ENCODE peak calls at places on chromosomes 4 and X, in seven cellular contexts. C is IMR-90, U is thoracic aorta, D is aorta, N is GM23248, O is ascending aorta, H is hepatocyte. S is an unnamed sample.

GRCh38 chr4:156974264-156974663 is 2.7 kb upstream of the PDGFC start:
- DNase-seq in O (no peak), D (no peak), N (no peak), H (no peak), C (peak; percentile 74), U (no peak), S (peak; percentile 94)

GRCh38 chrX:124393659-124394058 is 47.3 kb downstream of the SH2D1A start:
- DNase-seq in O (no peak), N (no peak), U (no peak), D (no peak), H (no peak), C (no peak), S (no peak)

GRCh38 chr4:88043001-88043400 is 35.6 kb downstream of the PKD2 start:
- DNase-seq in O (no peak), H (no peak), D (no peak), N (no peak), C (no peak), U (no peak), S (no peak)

GRCh38 chr4:128810871-128811570 is 1.5 kb downstream of the JADE1 start:
- DNase-seq in N (peak; percentile 84), C (peak; percentile 90), H (peak; percentile 89), U (no peak), D (peak; percentile 90), O (peak; percentile 89), S (peak; percentile 85)

GRCh38 chr4:11603594-11604194 is 175.0 kb upstream of the HS3ST1 start:
- DNase-seq in O (no peak), C (no peak), D (no peak), N (no peak), U (no peak), H (no peak), S (no peak)

GRCh38 chr4:159106636-159107035 is 3.8 kb downstream of the RAPGEF2 start:
- DNase-seq in H (no peak), O (no peak), N (no peak), C (peak; percentile 45), U (no peak), D (no peak), S (peak; percentile 32)

GRCh38 chrX:74449322-74449936 is 28.1 kb downstream of the SLC16A2 start:
- DNase-seq in D (no peak), O (no peak), C (peak; percentile 6), N (peak; percentile 14), H (no peak), U (no peak), S (no peak)

GRCh38 chrX:12139934-12140611 is 1.8 kb downstream of the FRMPD4 start:
- DNase-seq in O (no peak), C (peak; percentile 24), N (no peak), U (no peak), D (no peak), H (no peak), S (no peak)

GRCh38 chr4:121842862-121843261 is 19.2 kb upstream of the CCNA2 start:
- DNase-seq in D (no peak), U (no peak), H (no peak), C (no peak), O (no peak), N (no peak), S (no peak)

GRCh38 chr4:124212835-124213640 is 499.5 kb downstream of the ANKRD50 start:
- DNase-seq in O (peak; percentile 66), C (peak; percentile 34), U (no peak), D (no peak), H (peak; percentile 8), N (peak; percentile 14), S (no peak)

GRCh38 chr4:105088110-105088879 is 58.4 kb upstream of the TET2 start:
- DNase-seq in H (peak; percentile 24), U (no peak), N (peak; percentile 92), D (no peak), C (peak; percentile 98), O (no peak), S (peak; percentile 98)

GRCh38 chr4:38026138-38026740 is 66.0 kb downstream of the PTTG2 start:
- DNase-seq in H (no peak), C (no peak), U (no peak), O (no peak), N (no peak), D (no peak), S (no peak)

GRCh38 chr4:111070390-111070789 is 447.5 kb upstream of the PITX2 start:
- DNase-seq in O (no peak), C (no peak), D (no peak), H (no peak), U (no peak), N (peak; percentile 53), S (no peak)

GRCh38 chr4:142846729-142847606 is 867 bp upstream of the INPP4B start:
- DNase-seq in C (no peak), U (no peak), D (peak; percentile 73), O (peak; percentile 69), H (peak; percentile 72), N (peak; percentile 39), S (no peak)

GRCh38 chrX:57915680-57916079 is 5.4 kb upstream of the ZXDA start:
- DNase-seq in N (no peak), H (no peak), C (no peak), O (no peak), D (no peak), U (no peak), S (no peak)

GRCh38 chrX:114097866-114098265 is 486.0 kb upstream of the HTR2C start:
- DNase-seq in D (no peak), N (no peak), U (no peak), H (no peak), C (no peak), O (no peak), S (no peak)

GRCh38 chrX:114095789-114096188 is 488.1 kb upstream of the HTR2C start:
- DNase-seq in C (no peak), H (no peak), O (no peak), N (no peak), U (no peak), D (no peak), S (no peak)

GRCh38 chrX:114097411-114097810 is 486.5 kb upstream of the HTR2C start:
- DNase-seq in D (no peak), H (no peak), O (no peak), C (no peak), N (no peak), U (no peak), S (no peak)
- H3K27me3 ChIP-seq in D (no peaks in the 10 kb centered on the region), H (no peaks in the 10 kb centered on the region), O (no peaks in the 10 kb centered on the region), C (peaks cover 2% of the 10 kb centered on the region), N (no peaks in the 10 kb centered on the region), U (no peaks in the 10 kb centered on the region), S (no peaks in the 10 kb centered on the region)

DNA sequence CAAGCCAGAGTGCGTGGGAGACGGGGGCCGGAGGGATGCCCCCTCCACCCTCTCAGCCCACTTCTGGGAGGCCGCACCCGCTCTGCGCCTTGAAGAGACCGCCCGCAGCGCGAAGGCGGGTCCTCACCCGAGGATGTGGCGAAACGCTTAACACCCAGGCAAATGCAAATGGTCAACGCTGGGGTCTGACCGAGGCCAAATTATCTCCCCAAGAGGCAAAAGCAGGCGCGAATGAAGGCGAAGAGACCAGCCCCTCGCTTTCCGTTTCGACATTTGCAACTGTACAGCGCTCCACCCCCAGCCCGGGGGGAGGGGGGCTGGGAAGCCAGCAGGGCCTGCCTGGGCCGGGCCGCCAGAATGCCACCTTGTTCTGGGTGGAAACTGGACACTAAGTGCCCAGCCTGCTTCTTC is 137.7 kb upstream of the ZIC3 start:
- DNase-seq in O (no peak), N (peak; percentile 26), C (no peak), U (no peak), D (peak; percentile 75), H (no peak), S (no peak)
- H3K4me3 ChIP-seq in O (peak overlapping the region; percentile 63), N (peak overlapping the region; percentile 75), C (peak overlapping the region; percentile 17), U (peak overlapping the region; percentile 74), D (peak overlapping the region; percentile 6), H (no peak overlapping the region), S (peak overlapping the region; percentile 44)

GRCh38 chr4:77052352-77052751 is 23.4 kb downstream of the CCNI start:
- DNase-seq in O (no peak), C (peak; percentile 69), H (peak; percentile 63), U (no peak), D (no peak), N (peak; percentile 71), S (no peak)

GRCh38 chr4:77045490-77045889 is 30.3 kb downstream of the CCNI start:
- DNase-seq in N (peak; percentile 53), H (peak; percentile 38), O (no peak), D (no peak), U (no peak), C (peak; percentile 49), S (no peak)

GRCh38 chr4:77047037-77047436 is 28.8 kb downstream of the CCNI start:
- DNase-seq in N (peak; percentile 69), U (no peak), C (peak; percentile 44), O (no peak), D (no peak), H (peak; percentile 38), S (no peak)

DNA sequence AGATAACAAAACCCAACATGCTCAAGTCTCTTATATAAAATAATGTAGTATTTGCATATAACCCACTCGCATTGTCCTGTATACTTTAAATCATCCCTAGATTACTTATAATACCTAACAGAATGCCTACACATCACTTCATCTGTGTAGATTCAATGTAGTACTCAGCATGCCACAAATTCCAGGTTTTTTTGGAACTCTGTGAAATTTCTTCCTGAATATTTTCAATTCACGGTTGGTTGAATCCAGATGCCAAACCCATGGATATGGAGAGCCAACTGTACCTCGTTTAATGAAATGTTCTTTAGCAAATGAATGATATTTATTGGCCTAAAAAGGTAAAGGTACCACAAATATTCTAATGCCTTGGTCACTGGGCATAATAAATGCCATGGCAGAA is 24.8 kb downstream of the CCNI start:
- DNase-seq in N (no peak), U (no peak), D (no peak), H (no peak), O (no peak), C (no peak), S (peak; percentile 56)
- H3K27me3 ChIP-seq in N (no peaks in the 10 kb centered on the region), U (no peaks in the 10 kb centered on the region), D (no peaks in the 10 kb centered on the region), H (no peaks in the 10 kb centered on the region), O (no peaks in the 10 kb centered on the region), C (no peaks in the 10 kb centered on the region), S (no peaks in the 10 kb centered on the region)

DNA sequence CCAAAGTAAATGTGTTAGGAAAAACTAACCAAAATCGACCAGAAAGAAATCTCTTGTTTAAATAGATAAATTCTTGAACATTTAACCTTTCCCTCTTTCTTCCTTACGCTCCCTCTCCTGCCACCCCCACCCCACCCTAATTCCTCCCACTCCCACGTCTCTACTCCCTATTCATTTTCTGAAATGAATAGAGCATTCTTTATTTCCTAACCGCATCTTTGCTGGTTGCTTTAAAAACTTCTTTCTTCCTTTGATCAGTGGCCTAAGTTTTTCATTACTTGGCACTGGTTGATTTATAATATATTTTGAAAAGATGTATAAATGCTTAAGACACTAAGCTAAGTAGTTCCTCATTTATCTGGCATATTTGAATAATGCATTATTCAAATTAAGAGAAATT is 33.9 kb downstream of the BMPR1B start:
- DNase-seq in C (no peak), D (no peak), N (no peak), U (no peak), H (no peak), O (no peak), S (no peak)
- H3K4me3 ChIP-seq in C (no peak overlapping the region), D (no peak overlapping the region), N (no peak overlapping the region), U (no peak overlapping the region), H (no peak overlapping the region), O (no peak overlapping the region), S (no peak overlapping the region)

S was measured in astrocyte.